ENCODE peak calls at places on chromosome 22, in seven cellular contexts. V is posterior cingulate gyrus; T is EL; G is EH; B is activated T-cell treated with anti-CD3 and anti-CD28 coated beads, Interleukin-2, amount 50 U/mL, for 4 hours; X is neuronal stem cell; A is AG08396. E is an unnamed sample.

GRCh38 chr22:20012741-20013331 is 3.8 kb downstream of the ARVCF start:
- DNase-seq in X (no peak), A (no peak), B (no peak), G (no peak), V (peak; percentile 69), T (no peak), E (no peak)

GRCh38 chr22:25746012-25746373 is 4.0 kb downstream of the MYO18B start:
- DNase-seq in G (peak; percentile 56), X (no peak), V (no peak), B (no peak), A (no peak), T (peak; percentile 50), E (no peak)

GRCh38 chr22:45226681-45227186 is 14.0 kb downstream of the KIAA0930 start:
- DNase-seq in A (peak; percentile 33), B (no peak), V (peak; percentile 96), G (peak; percentile 30), X (no peak), T (no peak), E (no peak)

GRCh38 chr22:36863281-36863680 is 2.5 kb downstream of the NCF4 start:
- DNase-seq in V (no peak), A (no peak), B (no peak), T (no peak), G (no peak), X (no peak), E (no peak)

GRCh38 chr22:20052309-20053250 is 27.5 kb upstream of the DGCR8 start:
- DNase-seq in X (no peak), A (no peak), T (no peak), G (no peak), V (peak; percentile 69), B (no peak), E (no peak)

GRCh38 chr22:24370426-24370825 is 57.0 kb upstream of the ADORA2A start:
- DNase-seq in T (no peak), B (no peak), G (peak; percentile 24), A (no peak), X (no peak), V (no peak), E (no peak)

GRCh38 chr22:41976070-41976901 is 7.0 kb downstream of the SEPTIN3 start:
- DNase-seq in V (peak; percentile 95), X (no peak), B (peak; percentile 25), T (no peak), G (no peak), A (peak; percentile 53), E (peak; percentile 68)

GRCh38 chr22:24398409-24398808 is 29.0 kb upstream of the ADORA2A start:
- DNase-seq in T (no peak), X (no peak), B (no peak), V (no peak), G (peak; percentile 80), A (no peak), E (no peak)

GRCh38 chr22:44824271-44824670 is 71.9 kb downstream of the ARHGAP8 start:
- DNase-seq in G (no peak), T (no peak), V (no peak), B (no peak), X (no peak), A (no peak), E (no peak)

GRCh38 chr22:44316393-44317162 is 3.8 kb upstream of the SHISAL1 start:
- DNase-seq in T (no peak), V (no peak), B (no peak), G (no peak), X (no peak), A (no peak), E (no peak)

GRCh38 chr22:39943366-39943765 is 16.8 kb upstream of the TMA7B start:
- DNase-seq in B (no peak), G (no peak), A (no peak), X (no peak), V (no peak), T (no peak), E (no peak)

GRCh38 chr22:19713650-19714319 is 518 bp upstream of the SEPTIN5 start:
- DNase-seq in G (no peak), B (no peak), X (no peak), A (no peak), V (no peak), T (no peak), E (peak; percentile 38)

GRCh38 chr22:44360686-44361381 is 48.1 kb upstream of the SHISAL1 start:
- DNase-seq in T (peak; percentile 92), V (peak; percentile 69), A (peak; percentile 87), B (no peak), X (no peak), G (peak; percentile 95), E (peak; percentile 45)

GRCh38 chr22:24706732-24707476 is 67.6 kb downstream of the PIWIL3 start:
- DNase-seq in G (no peak), A (peak; percentile 32), B (no peak), T (no peak), X (no peak), V (peak; percentile 43), E (no peak)

GRCh38 chr22:25814685-25815084 is 72.7 kb downstream of the MYO18B start:
- DNase-seq in A (no peak), G (no peak), B (no peak), V (no peak), X (no peak), T (no peak), E (no peak)

GRCh38 chr22:49934891-49935557 is 16.6 kb downstream of the CRELD2 start:
- DNase-seq in V (peak; percentile 94), B (peak; percentile 95), G (peak; percentile 67), X (no peak), T (peak; percentile 64), A (peak; percentile 84), E (peak; percentile 91)

GRCh38 chr22:41538583-41538982 is 5.7 kb downstream of the POLR3H start:
- DNase-seq in V (peak; percentile 80), T (no peak), G (no peak), A (no peak), B (no peak), X (no peak), E (no peak)

GRCh38 chr22:19878461-19879247 is 24.0 kb upstream of the GNB1L start:
- DNase-seq in G (peak; percentile 88), A (no peak), V (peak; percentile 52), B (no peak), X (no peak), T (peak; percentile 80), E (no peak)

GRCh38 chr22:21033895-21034294 is 1.5 kb upstream of the SLC7A4 start:
- DNase-seq in X (no peak), G (no peak), V (no peak), B (no peak), A (no peak), T (no peak), E (no peak)

GRCh38 chr22:35258144-35258988 is 1.1 kb downstream of the HMGXB4 start:
- DNase-seq in A (peak; percentile 31), X (peak; percentile 49), V (no peak), B (no peak), T (peak; percentile 38), G (peak; percentile 40), E (peak; percentile 24)

GRCh38 chr22:36562261-36562835 is 33.4 kb upstream of the EIF3D start:
- DNase-seq in A (peak; percentile 62), G (peak; percentile 63), V (peak; percentile 30), B (no peak), X (no peak), T (peak; percentile 63), E (no peak)

GRCh38 chr22:35663371-35663770 is 15.1 kb downstream of the APOL6 start:
- DNase-seq in B (no peak), G (peak; percentile 41), A (no peak), T (no peak), X (no peak), V (no peak), E (no peak)